ENCODE peak calls at places on chromosome 12, in nine cellular contexts. One of them, this sample, is unnamed.

GRCh38 chr12:31370645-31371620 is 45.0 kb upstream of the SINHCAF start:
- DNase-seq in activated gamma-delta T cell: no peak
- DNase-seq in CD4-positive, alpha-beta memory T cell: no peak
- DNase-seq in HS-27A: no peak
- DNase-seq in PC-3: no peak
- DNase-seq in astrocyte: no peak
- DNase-seq in Caki2: no peak
- DNase-seq in HEK293T: no peak
- DNase-seq in substantia nigra: no peak
- DNase-seq in this sample: peak; percentile 29

GRCh38 chr12:101459642-101460346 is 15.3 kb upstream of the SPIC start:
- DNase-seq in activated gamma-delta T cell: no peak
- DNase-seq in CD4-positive, alpha-beta memory T cell: no peak
- DNase-seq in HS-27A: no peak
- DNase-seq in PC-3: peak; percentile 94
- DNase-seq in astrocyte: no peak
- DNase-seq in Caki2: peak; percentile 4
- DNase-seq in HEK293T: no peak
- DNase-seq in substantia nigra: no peak
- DNase-seq in this sample: no peak

GRCh38 chr12:116377194-116377735 is 99.8 kb upstream of the MED13L start:
- DNase-seq in activated gamma-delta T cell: no peak
- DNase-seq in CD4-positive, alpha-beta memory T cell: no peak
- DNase-seq in HS-27A: no peak
- DNase-seq in PC-3: no peak
- DNase-seq in astrocyte: no peak
- DNase-seq in Caki2: no peak
- DNase-seq in HEK293T: no peak
- DNase-seq in substantia nigra: no peak
- DNase-seq in this sample: no peak

GRCh38 chr12:108966378-108967151 is 54.3 kb downstream of the SVOP start:
- DNase-seq in activated gamma-delta T cell: no peak
- DNase-seq in CD4-positive, alpha-beta memory T cell: no peak
- DNase-seq in HS-27A: no peak
- DNase-seq in PC-3: no peak
- DNase-seq in astrocyte: no peak
- DNase-seq in Caki2: no peak
- DNase-seq in HEK293T: no peak
- DNase-seq in substantia nigra: no peak
- DNase-seq in this sample: no peak

GRCh38 chr12:57906821-57907220 is 34.5 kb upstream of the ATP23 start:
- DNase-seq in activated gamma-delta T cell: no peak
- DNase-seq in CD4-positive, alpha-beta memory T cell: no peak
- DNase-seq in HS-27A: no peak
- DNase-seq in PC-3: no peak
- DNase-seq in astrocyte: no peak
- DNase-seq in Caki2: no peak
- DNase-seq in HEK293T: no peak
- DNase-seq in substantia nigra: no peak
- DNase-seq in this sample: no peak

GRCh38 chr12:1189163-1189562 is 198.1 kb downstream of the ERC1 start:
- DNase-seq in activated gamma-delta T cell: no peak
- DNase-seq in CD4-positive, alpha-beta memory T cell: no peak
- DNase-seq in HS-27A: no peak
- DNase-seq in PC-3: peak; percentile 87
- DNase-seq in astrocyte: no peak
- DNase-seq in Caki2: no peak
- DNase-seq in HEK293T: no peak
- DNase-seq in substantia nigra: no peak
- DNase-seq in this sample: no peak

GRCh38 chr12:45619736-45620135 is 109.8 kb upstream of the ARID2 start:
- DNase-seq in activated gamma-delta T cell: no peak
- DNase-seq in CD4-positive, alpha-beta memory T cell: no peak
- DNase-seq in HS-27A: no peak
- DNase-seq in PC-3: no peak
- DNase-seq in astrocyte: no peak
- DNase-seq in Caki2: no peak
- DNase-seq in HEK293T: no peak
- DNase-seq in substantia nigra: no peak
- DNase-seq in this sample: no peak

GRCh38 chr12:15823360-15824128 is 34.4 kb upstream of the EPS8 start:
- DNase-seq in activated gamma-delta T cell: no peak
- DNase-seq in CD4-positive, alpha-beta memory T cell: no peak
- DNase-seq in HS-27A: no peak
- DNase-seq in PC-3: no peak
- DNase-seq in astrocyte: no peak
- DNase-seq in Caki2: no peak
- DNase-seq in HEK293T: no peak
- DNase-seq in substantia nigra: no peak
- DNase-seq in this sample: no peak

GRCh38 chr12:108798551-108799221 is 58.7 kb downstream of the SSH1 start:
- DNase-seq in activated gamma-delta T cell: no peak
- DNase-seq in CD4-positive, alpha-beta memory T cell: no peak
- DNase-seq in HS-27A: no peak
- DNase-seq in PC-3: no peak
- DNase-seq in astrocyte: peak; percentile 52
- DNase-seq in Caki2: no peak
- DNase-seq in HEK293T: no peak
- DNase-seq in substantia nigra: peak; percentile 37
- DNase-seq in this sample: no peak

GRCh38 chr12:110688446-110689001 is 391 bp downstream of the HVCN1 start:
- DNase-seq in activated gamma-delta T cell: no peak
- DNase-seq in CD4-positive, alpha-beta memory T cell: no peak
- DNase-seq in HS-27A: no peak
- DNase-seq in PC-3: no peak
- DNase-seq in astrocyte: no peak
- DNase-seq in Caki2: no peak
- DNase-seq in HEK293T: no peak
- DNase-seq in substantia nigra: no peak
- DNase-seq in this sample: peak; percentile 29

GRCh38 chr12:50925342-50925651 is 27.0 kb upstream of the HIGD1C start:
- DNase-seq in activated gamma-delta T cell: no peak
- DNase-seq in CD4-positive, alpha-beta memory T cell: no peak
- DNase-seq in HS-27A: no peak
- DNase-seq in PC-3: no peak
- DNase-seq in astrocyte: no peak
- DNase-seq in Caki2: no peak
- DNase-seq in HEK293T: no peak
- DNase-seq in substantia nigra: no peak
- DNase-seq in this sample: no peak

GRCh38 chr12:89863332-89863938 is 154.8 kb upstream of the ATP2B1 start:
- DNase-seq in activated gamma-delta T cell: no peak
- DNase-seq in CD4-positive, alpha-beta memory T cell: peak; percentile 94
- DNase-seq in HS-27A: no peak
- DNase-seq in PC-3: no peak
- DNase-seq in astrocyte: no peak
- DNase-seq in Caki2: no peak
- DNase-seq in HEK293T: no peak
- DNase-seq in substantia nigra: no peak
- DNase-seq in this sample: no peak

GRCh38 chr12:122064780-122065588 is 13.6 kb upstream of the MLXIP start:
- DNase-seq in activated gamma-delta T cell: no peak
- DNase-seq in CD4-positive, alpha-beta memory T cell: no peak
- DNase-seq in HS-27A: no peak
- DNase-seq in PC-3: peak; percentile 63
- DNase-seq in astrocyte: peak; percentile 80
- DNase-seq in Caki2: peak; percentile 98
- DNase-seq in HEK293T: peak; percentile 37
- DNase-seq in substantia nigra: no peak
- DNase-seq in this sample: peak; percentile 77

GRCh38 chr12:91852646-91853045 is 293.0 kb downstream of the BTG1 start:
- DNase-seq in activated gamma-delta T cell: no peak
- DNase-seq in CD4-positive, alpha-beta memory T cell: no peak
- DNase-seq in HS-27A: no peak
- DNase-seq in PC-3: peak; percentile 54
- DNase-seq in astrocyte: no peak
- DNase-seq in Caki2: no peak
- DNase-seq in HEK293T: no peak
- DNase-seq in substantia nigra: no peak
- DNase-seq in this sample: no peak

This sample was measured in glutamatergic neuron.